ENCODE peak calls at places on chromosomes 5 and 9, in five cellular contexts. O, L, B, W and H are unnamed samples. For H3K36me3, the result is how much of the 10 kb centered on the place peaks cover.

GRCh38 chr9:89661956-89662717 is 57.3 kb downstream of the GADD45G start:
- DNase-seq in L (peak), O (peak), B (peak), W (peak), H (peak)

GRCh38 chr5:83856898-83857297 is 136.2 kb upstream of the HAPLN1 start:
- DNase-seq in O (no peak), B (no peak), W (no peak), L (no peak), H (no peak)

GRCh38 chr5:93150311-93151012 is 430.6 kb downstream of the NR2F1-AS1 start:
- DNase-seq in O (no peak), L (no peak), B (no peak), W (no peak), H (no peak)

GRCh38 chr9:87599901-87600610 is 102.4 kb downstream of the DAPK1 start:
- DNase-seq in L (no peak), W (peak), O (peak), B (no peak), H (peak)

GRCh38 chr9:130265431-130266235 is at the start of gene HMCN2:
- DNase-seq in B (peak), W (no peak), O (no peak), L (peak), H (peak)

GRCh38 chr5:163041254-163041653 is 396.1 kb upstream of the CCNG1 start:
- DNase-seq in L (no peak), B (no peak), O (no peak), W (no peak), H (no peak)

GRCh38 chr5:71011194-71011792 is 13.8 kb downstream of the NAIP start:
- DNase-seq in L (no peak), B (no peak), W (no peak), O (no peak), H (no peak)

GRCh38 chr9:98599566-98599965 is 109.2 kb downstream of the GABBR2 start:
- DNase-seq in W (no peak), B (no peak), O (no peak), L (no peak), H (no peak)

GRCh38 chr5:96708600-96708999 is 46.4 kb downstream of the CAST start:
- DNase-seq in W (no peak), L (no peak), O (no peak), B (no peak), H (no peak)

GRCh38 chr5:176881816-176882565 is 17.2 kb downstream of the HK3 start:
- DNase-seq in W (no peak), B (no peak), L (peak), O (no peak), H (no peak)

GRCh38 chr9:98333703-98334582 is 78.5 kb upstream of the TBC1D2 start:
- DNase-seq in O (no peak), B (no peak), L (no peak), W (no peak), H (no peak)

GRCh38 chr9:41229408-41230401 is 40.6 kb upstream of the ZNG1F start:
- DNase-seq in O (peak), B (no peak), W (no peak), L (peak), H (peak)

GRCh38 chr5:38837416-38837815 is 8.4 kb upstream of the OSMR start:
- DNase-seq in O (no peak), L (no peak), W (no peak), B (no peak), H (no peak)

GRCh38 chr9:132128191-132128590 is 33.7 kb upstream of the NTNG2 start:
- DNase-seq in B (no peak), O (no peak), L (no peak), W (no peak), H (no peak)

GRCh38 chr5:90338712-90339372 is 70.7 kb downstream of the CETN3 start:
- DNase-seq in W (no peak), O (no peak), L (no peak), B (no peak), H (no peak)

GRCh38 chr5:133025804-133026663 is at the start of gene ZCCHC10:
- DNase-seq in W (peak), B (peak), L (peak), O (peak), H (peak)
- TF ChIP-seq POLR2A in W (peak), B (peak), L (peak), O (peak), H (peak)

GRCh38 chr9:77022783-77023440 is 3.5 kb downstream of the FOXB2 start:
- DNase-seq in B (no peak), W (no peak), O (no peak), L (no peak), H (no peak)

GRCh38 chr9:77023726-77024125 is 4.3 kb downstream of the FOXB2 start:
- DNase-seq in L (no peak), W (no peak), B (no peak), O (no peak), H (no peak)

GRCh38 chr9:77021289-77021927 is 2.0 kb downstream of the FOXB2 start:
- DNase-seq in L (no peak), B (no peak), O (no peak), W (no peak), H (no peak)

GRCh38 chr9:77020438-77021264 is 1.2 kb downstream of the FOXB2 start:
- DNase-seq in L (no peak), B (no peak), W (no peak), O (peak), H (no peak)

GRCh38 chr9:77021928-77022782 is 2.7 kb downstream of the FOXB2 start:
- DNase-seq in B (no peak), O (no peak), L (no peak), W (no peak), H (no peak)
- H3K4me3 ChIP-seq in B (no peak), O (no peak), L (no peak), W (no peak), H (no peak)

GRCh38 chr9:104885818-104886709 is 41.9 kb downstream of the ABCA1 start:
- DNase-seq in L (no peak), O (no peak), W (no peak), B (no peak), H (no peak)

GRCh38 chr9:104879555-104880318 is 48.2 kb downstream of the ABCA1 start:
- DNase-seq in B (no peak), L (no peak), O (no peak), W (no peak), H (no peak)

GRCh38 chr9:104882574-104882973 is 45.4 kb downstream of the ABCA1 start:
- DNase-seq in O (no peak), B (no peak), L (no peak), W (no peak), H (no peak)

GRCh38 chr9:104876587-104876986 is 51.4 kb downstream of the ABCA1 start:
- DNase-seq in B (no peak), L (no peak), W (no peak), O (no peak), H (no peak)

DNA sequence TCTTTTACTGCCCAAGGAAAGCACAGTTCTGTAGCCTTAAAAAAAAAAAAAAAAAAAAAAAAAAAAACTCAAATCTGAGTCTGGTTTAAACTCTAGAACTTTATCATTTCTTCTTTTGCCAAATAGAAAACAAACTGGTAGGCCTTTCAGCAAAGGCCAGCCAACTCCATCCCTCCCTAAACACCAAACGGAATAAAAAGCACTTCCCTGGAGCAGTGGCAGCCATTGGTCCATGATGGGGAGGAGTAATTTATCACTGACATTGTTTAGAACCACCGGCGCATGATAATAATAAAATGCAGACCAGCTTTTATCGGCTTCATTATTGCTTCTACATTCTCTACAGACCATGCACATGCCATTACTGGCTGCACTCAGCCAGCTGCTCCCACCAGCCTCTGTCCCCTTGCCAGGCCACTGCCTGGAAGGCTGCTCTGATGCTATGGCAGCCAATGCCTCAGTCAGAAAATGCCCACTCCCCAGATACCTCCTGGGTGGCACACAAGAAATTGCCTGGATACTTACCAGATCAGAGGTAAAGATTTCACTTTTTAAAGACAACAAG is 45.9 kb downstream of the ABCA1 start:
- DNase-seq in L (no peak), W (no peak), O (no peak), B (no peak), H (no peak)
- H3K36me3 ChIP-seq in L (half or more), W (under half), O (under half), B (half or more), H (half or more)

DNA sequence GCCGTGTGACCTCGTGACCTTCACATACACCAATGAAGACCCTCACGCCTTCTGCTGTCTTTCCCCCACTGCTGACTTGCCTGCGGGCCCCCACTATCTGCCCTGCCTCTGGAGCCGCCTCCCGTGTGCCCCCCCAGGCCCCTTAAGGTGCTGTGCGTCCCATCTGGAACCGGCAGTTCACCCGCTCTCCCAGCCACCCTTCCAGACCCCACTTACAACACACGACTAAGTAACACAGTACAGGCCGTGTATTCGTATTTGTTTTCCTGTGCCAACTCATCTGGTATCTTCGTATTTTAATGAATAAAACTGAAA is 21.7 kb upstream of the TERT start:
- DNase-seq in W (no peak), B (no peak), L (no peak), O (no peak), H (peak)
- TF ChIP-seq POLR2A in W (no peak), B (no peak), L (no peak), O (no peak), H (no peak)

DNA sequence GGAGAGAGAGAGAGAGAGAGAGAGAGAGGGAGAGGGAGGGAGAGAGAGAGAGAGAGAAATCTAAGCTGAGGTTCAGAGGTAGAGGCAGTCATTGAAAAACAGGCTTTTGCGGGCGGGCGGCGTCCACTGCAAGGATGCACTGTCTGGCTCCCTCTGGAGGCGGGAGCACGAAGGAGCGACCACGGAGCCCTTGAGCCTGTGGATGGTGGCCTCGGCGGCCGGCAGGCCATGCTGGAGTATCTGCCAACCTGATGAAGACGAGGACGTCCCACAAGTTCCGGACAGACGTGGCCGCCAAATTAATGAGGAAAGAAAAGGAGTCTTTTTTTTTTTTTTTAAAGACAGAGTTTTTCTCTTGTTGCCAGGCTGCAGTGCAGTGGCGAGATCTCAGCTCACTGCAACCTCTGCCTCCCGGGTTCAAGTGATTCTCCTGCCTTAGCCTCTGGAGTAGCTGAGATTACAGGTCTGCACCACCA is 2.2 kb upstream of the CCDC125 start:
- DNase-seq in B (peak), L (peak), O (peak), W (peak), H (peak)
- H3K4me3 ChIP-seq in B (no peak), L (peak), O (no peak), W (no peak), H (no peak)

GRCh38 chr5:31530541-31531265 is 1.2 kb downstream of the DROSHA start:
- DNase-seq in W (no peak), O (no peak), B (no peak), L (no peak), H (no peak)
- H3K36me3 ChIP-seq in W (under half), O (under half), B (under half), L (half or more), H (under half)

GRCh38 chr5:139668924-139669680 is 21.0 kb downstream of the CXXC5 start:
- DNase-seq in L (no peak), O (no peak), W (no peak), B (no peak), H (no peak)

GRCh38 chr5:139667730-139668063 is 19.5 kb downstream of the CXXC5 start:
- DNase-seq in O (no peak), L (no peak), W (no peak), B (no peak), H (no peak)

GRCh38 chr5:139667001-139667729 is 19.0 kb downstream of the CXXC5 start:
- DNase-seq in B (no peak), W (no peak), L (peak), O (no peak), H (no peak)

GRCh38 chr5:139669681-139670368 is 21.7 kb downstream of the CXXC5 start:
- DNase-seq in O (peak), W (no peak), L (peak), B (no peak), H (no peak)

GRCh38 chr5:139668064-139668880 is 20.1 kb downstream of the CXXC5 start:
- DNase-seq in W (no peak), O (peak), B (no peak), L (peak), H (no peak)
- TF ChIP-seq POLR2A in W (peak), O (no peak), B (no peak), L (no peak), H (no peak)

DNA sequence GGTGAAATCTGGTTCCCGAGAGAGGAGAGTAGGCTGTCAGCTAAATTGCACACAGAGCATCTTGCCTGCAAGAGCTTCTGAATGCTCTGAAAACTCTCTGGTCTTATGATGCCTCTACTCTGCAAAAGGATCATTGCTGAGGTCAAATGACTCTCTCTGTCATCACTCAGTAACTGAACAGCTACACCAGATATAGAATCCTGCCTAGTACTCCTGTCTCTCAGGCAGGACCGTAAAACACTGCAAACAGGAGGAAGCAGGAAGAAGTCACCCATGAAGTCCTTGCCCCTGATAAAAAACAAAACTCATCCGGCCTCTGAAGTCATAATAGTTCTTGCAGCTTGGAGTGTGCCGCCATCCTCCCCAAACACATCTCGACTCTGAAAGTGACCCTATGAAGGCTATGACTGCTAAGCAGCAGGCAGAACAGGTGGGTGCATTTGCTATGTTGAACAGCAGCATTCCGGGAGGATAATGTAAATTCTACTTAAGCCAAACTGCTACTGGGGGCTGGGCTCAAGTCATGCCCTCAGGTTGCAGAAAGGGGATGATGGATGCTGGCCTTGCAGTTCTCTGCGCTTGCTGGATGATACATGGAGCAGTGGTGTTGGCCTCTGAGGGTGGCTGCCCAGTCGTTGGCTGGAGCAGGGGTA is 81.9 kb upstream of the FAM169A start:
- DNase-seq in W (no peak), B (no peak), L (no peak), O (peak), H (no peak)
- H3K4me3 ChIP-seq in W (no peak), B (no peak), L (no peak), O (no peak), H (no peak)

DNA sequence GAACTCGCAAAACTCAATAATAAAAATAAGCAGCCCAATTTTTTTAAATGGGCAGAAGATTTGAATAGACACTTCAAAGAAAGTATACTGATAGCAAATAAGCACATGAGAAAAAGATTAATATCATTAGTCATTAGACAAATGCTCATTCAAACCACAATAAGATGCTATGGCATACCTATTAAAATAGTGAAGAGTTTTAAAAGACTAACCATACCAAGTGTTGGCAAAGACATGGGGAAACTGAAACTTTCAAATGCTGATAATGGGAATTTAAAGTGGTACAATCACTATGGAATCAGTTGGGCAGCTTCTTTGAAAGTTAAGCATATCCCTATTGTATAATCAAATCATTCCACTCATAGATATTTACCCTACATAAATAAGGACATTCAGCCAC is 26.6 kb upstream of the ORM1 start:
- DNase-seq in B (no peak), L (no peak), W (no peak), O (no peak), H (no peak)
- H3K36me3 ChIP-seq in B (under half), L (under half), W (under half), O (under half), H (under half)

DNA sequence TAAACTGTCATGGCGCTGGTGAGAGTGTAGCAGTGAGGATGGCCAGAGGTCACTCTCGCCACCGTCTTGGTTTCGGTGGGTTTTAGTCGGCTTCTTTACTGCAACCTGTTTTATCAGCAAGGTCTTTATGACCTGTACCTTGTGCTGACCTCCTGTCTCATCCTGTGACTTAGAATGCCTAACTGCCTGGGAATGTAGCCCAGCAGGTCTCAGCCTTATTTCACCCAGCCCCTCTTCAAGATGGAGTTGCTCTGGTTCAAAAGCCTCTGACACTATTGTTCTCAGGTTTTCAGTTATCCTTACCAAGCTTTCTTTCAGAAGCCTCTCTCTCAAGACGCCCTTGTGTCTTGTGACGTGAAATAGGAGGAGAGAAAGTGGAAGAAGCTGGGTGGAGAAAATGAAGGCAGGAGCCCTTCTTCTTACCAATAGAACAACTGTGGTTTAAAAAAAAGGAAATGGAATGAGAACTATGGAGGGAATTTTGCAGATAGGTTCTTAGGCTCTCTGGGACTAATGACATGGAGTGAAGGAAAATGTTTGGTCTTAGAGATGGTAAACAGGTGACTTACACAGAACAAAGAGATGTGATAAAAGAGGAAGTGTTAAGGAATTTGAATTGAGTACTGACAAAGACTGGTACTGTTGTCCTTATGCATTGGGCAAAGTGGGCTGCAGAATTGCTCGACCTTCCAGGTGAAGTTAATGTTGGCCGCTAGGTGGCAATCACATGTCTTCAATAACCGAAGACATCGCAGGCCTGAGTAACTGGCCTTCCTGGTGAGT is 133.3 kb upstream of the RAI14 start:
- DNase-seq in B (peak), L (peak), W (peak), O (peak), H (peak)
- TF ChIP-seq POLR2A in B (no peak), L (no peak), W (no peak), O (no peak), H (no peak)